ENCODE peak calls at places on chromosomes 5 and 9, in seven cellular contexts. U, H, P, Q, Z, M and J are unnamed samples.

GRCh38 chr5:65262590-65263189 is 219.0 kb downstream of the ADAMTS6 start:
- DNase-seq in Q (no peak), Z (no peak), M (no peak), U (no peak), P (no peak), H (no peak), J (no peak)

GRCh38 chr5:137975208-137975607 is 57.7 kb downstream of the FAM13B start:
- DNase-seq in M (no peak), P (no peak), Z (no peak), H (no peak), Q (no peak), U (no peak), J (no peak)

GRCh38 chr5:160643588-160643987 is 208.4 kb downstream of the ATP10B start:
- DNase-seq in U (no peak), Z (no peak), P (no peak), H (no peak), Q (no peak), M (no peak), J (no peak)

GRCh38 chr9:91192785-91193657 is 168.7 kb downstream of the AUH start:
- DNase-seq in Z (peak), P (peak), Q (peak), H (peak), M (peak), U (peak), J (peak)

GRCh38 chr5:144404672-144405071 is 234.0 kb downstream of the KCTD16 start:
- DNase-seq in Z (no peak), M (no peak), U (no peak), Q (no peak), H (no peak), P (no peak), J (no peak)

GRCh38 chr5:176744584-176744965 is 65.8 kb upstream of the UNC5A start:
- DNase-seq in Z (no peak), M (no peak), H (peak), P (no peak), U (no peak), Q (no peak), J (no peak)

GRCh38 chr5:174725261-174725990 is 1.0 kb downstream of the MSX2 start:
- DNase-seq in P (no peak), Z (no peak), U (no peak), M (no peak), H (no peak), Q (no peak), J (no peak)

GRCh38 chr5:135429886-135430437 is 17.2 kb downstream of the DCANP1 start:
- DNase-seq in M (no peak), P (no peak), U (no peak), Q (no peak), H (no peak), Z (no peak), J (no peak)

GRCh38 chr5:151070449-151070848 is 10.4 kb downstream of the TNIP1 start:
- DNase-seq in M (no peak), U (no peak), P (no peak), Z (no peak), Q (no peak), H (no peak), J (no peak)

GRCh38 chr9:100309992-100310391 is 42.8 kb downstream of the TEX10 start:
- DNase-seq in U (no peak), Z (no peak), Q (no peak), H (no peak), M (no peak), P (no peak), J (no peak)

GRCh38 chr9:100601216-100601615 is 23.3 kb downstream of the CAVIN4 start:
- DNase-seq in P (peak), U (no peak), Q (no peak), M (no peak), Z (peak), H (peak), J (no peak)

GRCh38 chr5:97788369-97788768 is 605.3 kb upstream of the RIOK2 start:
- DNase-seq in Q (no peak), P (no peak), U (no peak), M (no peak), Z (no peak), H (no peak), J (no peak)

GRCh38 chr9:5389109-5389732 is 48.5 kb downstream of the PLGRKT start:
- DNase-seq in H (no peak), P (no peak), Z (no peak), M (no peak), U (no peak), Q (no peak), J (no peak)

GRCh38 chr5:124157320-124157719 is 589.1 kb downstream of the ZNF608 start:
- DNase-seq in M (no peak), P (no peak), Z (no peak), H (no peak), Q (no peak), U (no peak), J (no peak)

GRCh38 chr9:32627394-32627954 is 8.0 kb downstream of the TAF1L start:
- DNase-seq in H (no peak), U (no peak), P (no peak), Q (no peak), Z (no peak), M (no peak), J (no peak)

GRCh38 chr5:62791059-62791458 is 212.4 kb downstream of the LRRC70 start:
- DNase-seq in M (no peak), H (no peak), Z (no peak), Q (no peak), P (no peak), U (no peak), J (no peak)

GRCh38 chr5:167511-167910 is 23.8 kb upstream of the LRRC14B start:
- DNase-seq in H (no peak), M (no peak), Q (no peak), P (no peak), Z (peak), U (no peak), J (peak)

GRCh38 chr5:133247881-133248642 is 196.2 kb downstream of the HSPA4 start:
- DNase-seq in Q (no peak), Z (no peak), M (no peak), P (no peak), U (no peak), H (peak), J (no peak)

GRCh38 chr5:172775326-172776234 is 4.6 kb upstream of the DUSP1 start:
- DNase-seq in Z (peak), P (peak), M (peak), H (no peak), Q (peak), U (peak), J (peak)
- TF ChIP-seq EP300 in Z (peak), P (peak), M (peak), H (peak), Q (peak), U (peak), J (peak)

DNA sequence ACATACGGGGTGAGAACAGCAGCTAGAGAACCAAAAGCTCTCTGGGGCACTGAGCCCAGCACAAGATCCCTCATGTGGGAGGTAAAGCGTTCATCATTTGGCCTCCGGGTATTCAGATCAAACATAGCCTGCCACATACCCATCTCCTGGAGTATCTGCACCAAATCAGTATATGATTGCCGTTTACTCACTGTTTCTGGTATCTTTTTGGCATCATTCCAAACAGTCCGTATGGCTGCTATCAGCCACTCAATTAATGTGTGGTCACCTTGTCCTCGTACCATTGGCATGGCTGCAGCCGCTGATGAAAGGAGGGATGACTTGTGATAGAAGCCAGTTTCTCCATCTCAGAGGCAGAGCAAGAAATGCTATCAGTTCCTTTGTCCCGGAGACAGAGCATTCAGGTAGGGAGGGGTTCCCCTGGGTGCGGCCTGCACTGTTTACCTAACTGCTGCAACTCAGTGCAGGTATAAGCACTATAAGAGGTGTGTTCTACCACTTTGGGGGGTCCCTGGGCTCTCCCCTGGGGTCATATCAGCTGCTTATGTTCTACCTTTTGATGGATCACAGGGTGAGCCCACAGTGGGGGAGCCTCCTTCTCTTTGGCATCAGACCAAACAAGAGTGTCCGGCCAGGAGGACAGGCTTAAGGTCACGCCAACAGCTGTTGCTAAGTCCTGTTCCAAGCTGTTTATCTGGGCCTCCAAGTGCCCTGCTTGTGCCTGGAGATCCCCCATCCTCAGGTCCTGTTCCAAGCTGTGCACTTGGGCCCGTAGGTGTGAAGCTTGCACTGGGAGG is 9.4 kb downstream of the DMAC1 start:
- DNase-seq in Q (no peak), P (peak), M (no peak), H (no peak), U (no peak), Z (no peak), J (no peak)
- H3K27ac ChIP-seq in Q (no peak), P (peak), M (no peak), H (no peak), U (no peak), Z (no peak), J (no peak)

GRCh38 chr5:170630711-170631141 is 126.9 kb downstream of the KCNIP1 start:
- DNase-seq in M (no peak), Z (no peak), P (no peak), H (no peak), U (no peak), Q (no peak), J (peak)
- TF ChIP-seq EP300 in M (no peak), Z (no peak), P (no peak), H (no peak), U (no peak), Q (no peak), J (no peak)

GRCh38 chr9:123031963-123032362 is 1.5 kb upstream of the GPR21 start:
- DNase-seq in U (no peak), M (no peak), Q (no peak), Z (no peak), P (no peak), H (no peak), J (no peak)

GRCh38 chr9:123028136-123028535 is 5.3 kb upstream of the GPR21 start:
- DNase-seq in P (no peak), Q (no peak), Z (no peak), U (no peak), M (no peak), H (no peak), J (no peak)

GRCh38 chr9:123026425-123026824 is 7.0 kb upstream of the GPR21 start:
- DNase-seq in M (no peak), Q (no peak), U (no peak), P (no peak), Z (no peak), H (no peak), J (no peak)

GRCh38 chr9:123027517-123027916 is 6.0 kb upstream of the GPR21 start:
- DNase-seq in U (no peak), Z (no peak), H (no peak), P (no peak), M (no peak), Q (no peak), J (no peak)

GRCh38 chr9:123028973-123029372 is 4.5 kb upstream of the GPR21 start:
- DNase-seq in Z (no peak), Q (no peak), H (no peak), M (no peak), U (no peak), P (no peak), J (no peak)
- H3K27ac ChIP-seq in Z (no peak), Q (no peak), H (no peak), M (no peak), U (no peak), P (no peak), J (no peak)